ENCODE peak calls at places on chromosomes 5 and 9, in five cellular contexts. R is trophoblast cell, H is GM23248, K is mucosa of descending colon, O is K562. M is an unnamed sample. For H3K9me3, the result is how much of the 10 kb centered on the place peaks cover.

GRCh38 chr5:107502711-107503110 is 168.0 kb downstream of the EFNA5 start:
- DNase-seq in H (no peak), O (no peak), R (peak), K (no peak), M (no peak)

GRCh38 chr5:59222687-59223511 is 640.0 kb downstream of the RAB3C start:
- DNase-seq in O (no peak), H (peak), R (peak), K (no peak), M (no peak)

GRCh38 chr5:30525353-30525752 is 668.1 kb upstream of the CDH6 start:
- DNase-seq in R (no peak), K (no peak), O (no peak), H (no peak), M (no peak)

GRCh38 chr9:120394058-120394669 is 185.8 kb downstream of the CDK5RAP2 start:
- DNase-seq in R (no peak), O (no peak), H (peak), K (no peak), M (no peak)

GRCh38 chr9:131276107-131276888 is at the start of gene FAM78A:
- DNase-seq in R (peak), O (peak), K (peak), H (peak), M (peak)

GRCh38 chr5:65924366-65925093 is 1.8 kb upstream of the ERBIN start:
- DNase-seq in H (no peak), O (peak), K (no peak), R (no peak), M (no peak)

GRCh38 chr9:27184556-27185351 is 75.7 kb downstream of the TEK start:
- DNase-seq in K (no peak), O (no peak), R (peak), H (peak), M (no peak)

GRCh38 chr5:124648902-124649467 is 97.5 kb downstream of the ZNF608 start:
- DNase-seq in K (no peak), R (no peak), H (no peak), O (no peak), M (no peak)

GRCh38 chr9:90167920-90168319 is 474.7 kb downstream of the DIRAS2 start:
- DNase-seq in K (no peak), R (no peak), O (no peak), H (no peak), M (no peak)

GRCh38 chr5:150057996-150058395 is 28.4 kb downstream of the CSF1R start:
- DNase-seq in H (peak), O (no peak), R (no peak), K (no peak), M (no peak)

GRCh38 chr9:122444366-122444765 is 33.4 kb downstream of the OR1J1 start:
- DNase-seq in R (no peak), K (no peak), H (peak), O (no peak), M (no peak)

GRCh38 chr5:113682497-113683136 is 169.1 kb downstream of the YTHDC2 start:
- DNase-seq in R (no peak), K (no peak), O (no peak), H (peak), M (no peak)

GRCh38 chr5:55817030-55817429 is 34.1 kb upstream of the IL31RA start:
- DNase-seq in K (no peak), R (no peak), H (no peak), O (no peak), M (no peak)

GRCh38 chr9:125428060-125428481 is 166.4 kb downstream of the GAPVD1 start:
- DNase-seq in O (peak), R (peak), H (peak), K (peak), M (no peak)

GRCh38 chr5:112906637-112907036 is 15.4 kb downstream of the REEP5 start:
- DNase-seq in R (no peak), K (no peak), H (no peak), O (no peak), M (no peak)

GRCh38 chr5:39740404-39740803 is 315.6 kb upstream of the DAB2 start:
- DNase-seq in H (no peak), R (peak), K (no peak), O (no peak), M (no peak)

GRCh38 chr5:62771331-62771730 is 192.7 kb downstream of the LRRC70 start:
- DNase-seq in O (no peak), R (no peak), K (no peak), H (no peak), M (no peak)

GRCh38 chr9:104879555-104880318 is 48.2 kb downstream of the ABCA1 start:
- DNase-seq in K (no peak), H (peak), O (no peak), R (peak), M (no peak)

GRCh38 chr5:69231851-69232250 is 2.8 kb upstream of the CDK7 start:
- DNase-seq in O (no peak), R (no peak), H (peak), K (no peak), M (no peak)

GRCh38 chr5:28156981-28157380 is 1118.6 kb upstream of the CDH9 start:
- DNase-seq in O (no peak), H (no peak), K (no peak), R (peak), M (no peak)

GRCh38 chr5:147918101-147918500 is 11.8 kb upstream of the C5orf46 start:
- DNase-seq in O (no peak), R (no peak), K (no peak), H (peak), M (no peak)

GRCh38 chr9:4741365-4742031 is 496 bp upstream of the AK3 start:
- DNase-seq in H (peak), O (peak), R (peak), K (no peak), M (peak)

GRCh38 chr9:116888066-116888465 is 201.0 kb downstream of the TRIM32 start:
- DNase-seq in O (no peak), R (peak), H (no peak), K (no peak), M (no peak)

GRCh38 chr9:74800226-74800625 is 87.5 kb downstream of the TRPM6 start:
- DNase-seq in K (no peak), R (peak), O (no peak), H (no peak), M (no peak)

GRCh38 chr5:141608557-141608956 is 10.2 kb downstream of the DIAPH1 start:
- DNase-seq in H (no peak), O (no peak), K (no peak), R (no peak), M (no peak)

GRCh38 chr9:112921549-112921948 is 30.9 kb upstream of the SLC46A2 start:
- DNase-seq in H (peak), R (peak), O (peak), K (no peak), M (peak)

GRCh38 chr9:79570449-79571308 is 1.1 kb upstream of the TLE4 start:
- DNase-seq in K (peak), R (peak), O (peak), H (peak), M (peak)

GRCh38 chr5:147567917-147568598 is 58.2 kb upstream of the DPYSL3 start:
- DNase-seq in O (no peak), R (peak), H (peak), K (no peak), M (peak)

GRCh38 chr5:132526974-132527564 is 16.3 kb downstream of the IL5 start:
- DNase-seq in H (peak), K (no peak), O (peak), R (no peak), M (no peak)

GRCh38 chr5:68845121-68845520 is 248.7 kb upstream of the SLC30A5 start:
- DNase-seq in H (peak), K (no peak), O (no peak), R (no peak), M (no peak)

GRCh38 chr5:71757590-71758543 is 38.8 kb downstream of the CARTPT start:
- DNase-seq in O (peak), H (peak), K (peak), R (peak), M (peak)

GRCh38 chr5:129496875-129497274 is 36.8 kb downstream of the ADAMTS19 start:
- DNase-seq in H (no peak), O (no peak), K (no peak), R (no peak), M (no peak)

GRCh38 chr9:125325821-125326220 is 64.2 kb downstream of the GAPVD1 start:
- DNase-seq in K (no peak), R (peak), O (no peak), H (peak), M (no peak)

GRCh38 chr9:20394928-20395327 is 227.4 kb downstream of the MLLT3 start:
- DNase-seq in R (no peak), H (no peak), O (no peak), K (no peak), M (no peak)

GRCh38 chr5:160930361-160930760 is 78.3 kb upstream of the ATP10B start:
- DNase-seq in K (no peak), O (no peak), H (peak), R (peak), M (peak)

GRCh38 chr5:145347026-145347616 is 488.0 kb downstream of the PRELID2 start:
- DNase-seq in K (no peak), O (no peak), H (peak), R (peak), M (peak)

GRCh38 chr5:38645508-38645907 is 89.1 kb upstream of the LIFR start:
- DNase-seq in K (no peak), R (no peak), H (no peak), O (no peak), M (no peak)

GRCh38 chr5:79685621-79686020 is 4.0 kb upstream of the CMYA5 start:
- DNase-seq in K (no peak), R (no peak), O (no peak), H (peak), M (no peak)

GRCh38 chr9:96817973-96818372 is 36.3 kb downstream of the ZNF782 start:
- DNase-seq in R (no peak), H (no peak), K (no peak), O (no peak), M (no peak)
- H3K9me3 ChIP-seq in R (under half), H (under half), K (half or more), O (under half), M (half or more)

DNA sequence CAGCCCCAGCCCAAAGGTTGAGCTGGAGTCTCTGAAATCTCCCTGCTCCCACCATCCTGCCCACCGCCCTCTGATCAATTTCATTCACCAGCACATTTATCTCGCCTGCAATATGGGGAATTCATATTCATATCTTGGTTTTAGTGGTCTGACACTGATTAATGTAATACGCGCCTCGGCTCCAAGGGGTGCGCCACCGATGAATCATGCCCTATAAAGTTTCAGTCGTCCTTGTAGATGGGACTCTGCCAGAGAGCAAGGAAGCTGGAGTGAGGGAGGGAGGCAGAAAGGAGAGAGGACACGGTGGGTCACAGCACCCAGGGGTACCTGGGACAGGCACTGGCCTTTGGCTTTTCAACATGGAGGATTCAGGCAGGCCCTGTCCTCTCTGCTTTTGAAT is 8.9 kb downstream of the IRX1 start:
- DNase-seq in O (no peak), R (no peak), K (no peak), H (peak), M (no peak)
- H3K9me3 ChIP-seq in O (under half), R (under half), K (under half), H (under half), M (under half)

GRCh38 chr5:17269201-17269600 is 51.8 kb downstream of the BASP1 start:
- DNase-seq in R (no peak), K (no peak), H (no peak), O (no peak), M (no peak)

GRCh38 chr5:17261075-17261474 is 43.6 kb downstream of the BASP1 start:
- DNase-seq in R (peak), H (no peak), K (no peak), O (no peak), M (no peak)

GRCh38 chr5:17267099-17267498 is 49.7 kb downstream of the BASP1 start:
- DNase-seq in H (no peak), O (no peak), R (peak), K (no peak), M (no peak)

GRCh38 chr5:17260549-17260948 is 43.1 kb downstream of the BASP1 start:
- DNase-seq in O (no peak), H (no peak), K (no peak), R (no peak), M (no peak)

DNA sequence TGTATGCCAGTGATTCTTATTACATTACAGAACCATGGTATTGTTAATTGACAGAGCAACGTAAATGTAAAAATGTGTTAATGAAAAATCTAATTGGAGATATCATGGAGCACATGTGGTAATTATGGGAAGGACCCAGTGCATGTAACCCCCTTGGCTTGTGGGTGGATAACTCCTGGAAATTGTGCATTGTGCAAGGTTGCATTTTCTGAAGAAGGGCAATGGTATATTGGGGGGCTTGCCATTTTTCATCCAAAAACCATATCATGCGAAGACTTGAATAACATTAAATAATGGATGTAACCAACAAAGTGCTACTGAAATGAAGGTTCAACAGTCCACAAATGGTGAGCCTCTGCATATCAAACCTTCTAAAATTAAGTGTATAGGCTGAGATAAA is 47.6 kb downstream of the BASP1 start:
- DNase-seq in R (no peak), K (no peak), O (no peak), H (no peak), M (no peak)
- H3K9me3 ChIP-seq in R (under half), K (under half), O (under half), H (under half), M (under half)

GRCh38 chr9:65410926-65411325 is 125.9 kb upstream of the FOXD4L5 start:
- DNase-seq in H (no peak), O (no peak), K (no peak), R (no peak), M (no peak)
- H3K9me3 ChIP-seq in H (under half), O (under half), K (half or more), R (under half), M (under half)

GRCh38 chr9:1373445-1373844 is 323.3 kb downstream of the DMRT2 start:
- DNase-seq in K (no peak), H (no peak), O (no peak), R (no peak), M (no peak)
- H3K9me3 ChIP-seq in K (under half), H (under half), O (under half), R (under half), M (under half)

DNA sequence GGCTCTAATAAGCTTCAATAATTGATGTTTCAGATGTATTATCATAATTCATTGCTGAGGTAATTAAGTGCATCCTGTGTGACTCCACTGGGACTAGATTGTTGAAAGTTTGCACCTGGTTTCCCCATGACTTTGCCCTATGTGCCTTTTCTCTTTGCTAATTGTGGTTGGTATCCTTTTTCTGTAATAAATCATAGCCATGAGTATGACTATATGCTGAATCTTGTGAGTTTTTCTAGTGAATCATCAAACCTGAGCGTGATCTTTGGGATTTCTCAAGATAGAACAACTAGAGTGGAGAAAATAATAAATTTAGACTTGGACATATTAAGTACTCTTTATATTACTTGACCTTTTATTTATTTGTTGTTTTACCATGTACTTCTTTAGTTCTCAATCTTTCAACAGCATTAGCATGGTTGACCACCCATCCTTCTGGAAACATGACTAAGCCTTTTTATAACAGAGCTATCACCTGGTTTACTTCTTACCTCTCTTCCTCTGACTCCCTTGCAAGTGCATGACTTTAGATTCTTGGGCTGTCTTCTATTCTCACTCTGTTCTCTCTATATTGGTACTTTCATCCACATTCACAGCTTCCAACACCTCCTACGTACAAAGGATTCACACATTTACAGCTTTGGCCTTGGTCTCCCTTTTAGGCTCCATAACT is 239.6 kb upstream of the TAS2R1 start:
- DNase-seq in H (peak), K (no peak), R (no peak), O (no peak), M (no peak)
- H3K9me3 ChIP-seq in H (under half), K (under half), R (under half), O (under half), M (under half)

GRCh38 chr5:158351485-158352140 is 492.7 kb upstream of the CLINT1 start:
- DNase-seq in H (no peak), R (no peak), O (no peak), K (no peak), M (no peak)
- H3K9me3 ChIP-seq in H (under half), R (under half), O (under half), K (under half), M (under half)

GRCh38 chr5:2751592-2752021 is at the start of gene IRX2:
- DNase-seq in H (peak), R (peak), K (peak), O (no peak), M (peak)
- H3K9me3 ChIP-seq in H (under half), R (under half), K (under half), O (under half), M (under half)

GRCh38 chr5:57494104-57495098 is 11.8 kb upstream of the ACTBL2 start:
- DNase-seq in R (peak), O (peak), H (peak), K (peak), M (peak)
- H3K9me3 ChIP-seq in R (under half), O (under half), H (under half), K (under half), M (under half)

M was measured in Caco-2.